ENCODE peak calls at places on chromosomes 5 and 9, in ten cellular contexts. E is A549, W is heart left ventricle, F is uterus, G is testis, O is breast epithelium, P is GM12878, M is sigmoid colon, S is stomach, J is ovary. X is an unnamed sample.

GRCh38 chr5:33313150-33313549 is 127.6 kb upstream of the TARS1 start:
- DNase-seq in E (peak), W (no peak), F (no peak), G (no peak), O (no peak), P (no peak), M (no peak), S (no peak), J (no peak), X (no peak)

GRCh38 chr5:67115238-67115637 is 81.4 kb downstream of the CD180 start:
- DNase-seq in E (no peak), W (no peak), F (no peak), G (no peak), O (no peak), P (no peak), M (no peak), S (no peak), J (no peak), X (no peak)

GRCh38 chr5:66991746-66992145 is 204.9 kb downstream of the CD180 start:
- DNase-seq in E (no peak), W (no peak), F (no peak), G (no peak), O (no peak), P (no peak), M (no peak), S (no peak), J (no peak), X (no peak)

GRCh38 chr5:6527749-6528455 is 79.2 kb downstream of the UBE2QL1 start:
- DNase-seq in E (no peak), W (no peak), F (no peak), G (no peak), O (no peak), P (no peak), M (no peak), S (no peak), J (no peak), X (no peak)

GRCh38 chr5:107869459-107870115 is 198.8 kb upstream of the EFNA5 start:
- DNase-seq in E (peak), W (no peak), F (no peak), G (no peak), O (no peak), P (no peak), M (no peak), S (no peak), J (no peak), X (no peak)

GRCh38 chr9:137488906-137489305 is 29.8 kb upstream of the NSMF start:
- DNase-seq in E (no peak), W (no peak), F (no peak), G (no peak), O (no peak), P (no peak), M (no peak), S (no peak), J (no peak), X (no peak)

GRCh38 chr5:115453391-115454095 is 91.0 kb downstream of the FEM1C start:
- DNase-seq in E (no peak), W (no peak), F (no peak), G (no peak), O (no peak), P (no peak), M (no peak), S (peak), J (no peak), X (no peak)

GRCh38 chr5:91850031-91850430 is 466.9 kb upstream of the ARRDC3 start:
- DNase-seq in E (no peak), W (no peak), F (no peak), G (no peak), O (no peak), P (no peak), M (no peak), S (no peak), J (no peak), X (no peak)

GRCh38 chr9:69193685-69194032 is 19.6 kb downstream of the TJP2 start:
- DNase-seq in E (no peak), W (no peak), F (no peak), G (no peak), O (no peak), P (no peak), M (no peak), S (no peak), J (no peak), X (peak)

GRCh38 chr5:147461915-147462314 is 48.0 kb downstream of the DPYSL3 start:
- DNase-seq in E (no peak), W (no peak), F (no peak), G (no peak), O (no peak), P (no peak), M (no peak), S (no peak), J (no peak), X (no peak)

GRCh38 chr5:158553195-158553945 is 546.3 kb downstream of the EBF1 start:
- DNase-seq in E (no peak), W (peak), F (peak), G (peak), O (no peak), P (no peak), M (peak), S (no peak), J (peak), X (no peak)

GRCh38 chr9:21674894-21675293 is 127.5 kb upstream of the MTAP start:
- DNase-seq in E (no peak), W (no peak), F (no peak), G (no peak), O (no peak), P (no peak), M (no peak), S (no peak), J (no peak), X (no peak)

GRCh38 chr9:38641985-38642864 is 21.8 kb upstream of the ANKRD18A start:
- DNase-seq in E (peak), W (no peak), F (no peak), G (peak), O (no peak), P (no peak), M (no peak), S (peak), J (no peak), X (peak)

GRCh38 chr5:93674138-93674537 is 67.3 kb downstream of the POU5F2 start:
- DNase-seq in E (no peak), W (no peak), F (no peak), G (no peak), O (no peak), P (no peak), M (no peak), S (no peak), J (no peak), X (no peak)

GRCh38 chr9:20865357-20865756 is 166.1 kb downstream of the HACD4 start:
- DNase-seq in E (no peak), W (no peak), F (no peak), G (no peak), O (no peak), P (no peak), M (no peak), S (no peak), J (no peak), X (no peak)

GRCh38 chr5:138706655-138707480 is 46.4 kb upstream of the CTNNA1 start:
- DNase-seq in E (no peak), W (peak), F (no peak), G (peak), O (no peak), P (no peak), M (no peak), S (no peak), J (no peak), X (no peak)

GRCh38 chr9:76077537-76077936 is 187.1 kb downstream of the PCSK5 start:
- DNase-seq in E (no peak), W (no peak), F (no peak), G (no peak), O (no peak), P (no peak), M (no peak), S (no peak), J (no peak), X (no peak)

GRCh38 chr5:176863765-176864098 is 35.4 kb downstream of the HK3 start:
- DNase-seq in E (no peak), W (no peak), F (no peak), G (no peak), O (no peak), P (no peak), M (no peak), S (no peak), J (no peak), X (no peak)

GRCh38 chr9:29078063-29078660 is 1504.9 kb upstream of the C9orf72 start:
- DNase-seq in E (peak), W (no peak), F (no peak), G (no peak), O (no peak), P (no peak), M (no peak), S (no peak), J (no peak), X (no peak)

GRCh38 chr5:88515881-88516819 is 247.5 kb upstream of the TMEM161B start:
- DNase-seq in E (no peak), W (no peak), F (no peak), G (no peak), O (no peak), P (no peak), M (no peak), S (no peak), J (no peak), X (no peak)

GRCh38 chr5:139486201-139486600 is 3.6 kb upstream of the STING1 start:
- DNase-seq in E (no peak), W (no peak), F (no peak), G (no peak), O (no peak), P (no peak), M (no peak), S (no peak), J (no peak), X (no peak)

GRCh38 chr5:131270809-131271208 is 7.0 kb downstream of the CDC42SE2 start:
- DNase-seq in E (peak), W (no peak), F (no peak), G (no peak), O (no peak), P (no peak), M (no peak), S (no peak), J (no peak), X (no peak)

GRCh38 chr5:132504746-132505145 is 14.2 kb upstream of the IRF1 start:
- DNase-seq in E (no peak), W (no peak), F (no peak), G (no peak), O (no peak), P (no peak), M (no peak), S (peak), J (no peak), X (no peak)

GRCh38 chr9:78938821-78939220 is 632.9 kb upstream of the TLE4 start:
- DNase-seq in E (no peak), W (no peak), F (no peak), G (no peak), O (no peak), P (no peak), M (no peak), S (no peak), J (no peak), X (no peak)

GRCh38 chr5:140174472-140175366 is at the start of gene CYSTM1:
- DNase-seq in E (peak), W (peak), F (peak), G (peak), O (peak), P (peak), M (peak), S (peak), J (peak), X (peak)

GRCh38 chr5:53871772-53872171 is 311.3 kb downstream of the NDUFS4 start:
- DNase-seq in E (no peak), W (no peak), F (no peak), G (no peak), O (no peak), P (no peak), M (no peak), S (no peak), J (no peak), X (no peak)

GRCh38 chr5:115432691-115433090 is 111.9 kb downstream of the FEM1C start:
- DNase-seq in E (no peak), W (no peak), F (no peak), G (no peak), O (no peak), P (no peak), M (no peak), S (no peak), J (no peak), X (no peak)

GRCh38 chr9:14788846-14789245 is 66.3 kb upstream of the CER1 start:
- DNase-seq in E (no peak), W (no peak), F (no peak), G (no peak), O (no peak), P (no peak), M (no peak), S (no peak), J (no peak), X (no peak)

GRCh38 chr5:140827704-140828401 is at the start of gene PCDHA6:
- DNase-seq in E (no peak), W (no peak), F (no peak), G (no peak), O (no peak), P (no peak), M (no peak), S (no peak), J (no peak), X (no peak)

GRCh38 chr5:127536687-127537086 is 19.2 kb downstream of the PRRC1 start:
- DNase-seq in E (peak), W (no peak), F (no peak), G (no peak), O (no peak), P (no peak), M (no peak), S (no peak), J (no peak), X (no peak)

GRCh38 chr5:116032094-116032517 is at the start of gene ARL14EPL:
- DNase-seq in E (peak), W (no peak), F (no peak), G (peak), O (no peak), P (no peak), M (no peak), S (peak), J (peak), X (peak)

GRCh38 chr5:74938250-74938649 is 72.1 kb upstream of the FAM169A start:
- DNase-seq in E (no peak), W (no peak), F (no peak), G (no peak), O (no peak), P (no peak), M (no peak), S (no peak), J (no peak), X (no peak)

GRCh38 chr5:83927140-83927733 is 206.6 kb upstream of the HAPLN1 start:
- DNase-seq in E (peak), W (peak), F (peak), G (peak), O (no peak), P (no peak), M (peak), S (peak), J (no peak), X (peak)

DNA sequence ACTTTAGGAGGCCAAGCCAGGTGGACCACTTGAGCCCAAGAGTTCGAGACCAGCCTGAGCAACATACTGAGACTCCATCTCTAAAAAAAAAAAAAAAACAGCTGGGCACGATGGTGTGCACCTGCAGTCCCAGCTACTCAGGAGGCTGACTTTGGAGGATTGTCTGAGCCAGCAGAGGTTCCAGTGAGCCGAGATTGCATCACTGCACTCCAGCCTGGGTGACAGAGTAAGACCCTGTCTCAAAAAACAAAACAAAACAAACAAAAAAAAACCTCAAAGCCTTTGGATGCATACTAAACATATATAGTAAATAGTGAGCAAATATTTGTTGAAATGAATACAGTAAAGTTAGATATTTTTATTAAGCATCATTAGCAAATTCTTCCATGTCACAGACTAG is 5.3 kb downstream of the SLC35D2 start:
- DNase-seq in E (no peak), W (no peak), F (no peak), G (no peak), O (no peak), P (no peak), M (peak), S (no peak), J (no peak), X (no peak)
- H3K27ac ChIP-seq in E (peak), W (no peak), F (no peak), G (no peak), O (no peak), P (no peak), M (no peak), S (no peak), J (no peak), X (peak)

GRCh38 chr5:120655828-120656435 is 191.8 kb downstream of the PRR16 start:
- DNase-seq in E (peak), W (no peak), F (no peak), G (peak), O (no peak), P (no peak), M (no peak), S (peak), J (no peak), X (peak)
- TF ChIP-seq CTCF in E (peak), W (no peak), F (no peak), G (peak), O (no peak), P (peak), M (no peak), S (peak), J (no peak), X (peak)

GRCh38 chr9:135907446-135908333 is at the start of gene CAMSAP1:
- DNase-seq in E (peak), W (peak), F (peak), G (peak), O (peak), P (peak), M (peak), S (peak), J (peak), X (peak)
- TF ChIP-seq POLR2A in E (peak), W (peak), F (no peak), G (no peak), O (no peak), P (peak), M (peak), S (no peak), J (peak), X (peak)

DNA sequence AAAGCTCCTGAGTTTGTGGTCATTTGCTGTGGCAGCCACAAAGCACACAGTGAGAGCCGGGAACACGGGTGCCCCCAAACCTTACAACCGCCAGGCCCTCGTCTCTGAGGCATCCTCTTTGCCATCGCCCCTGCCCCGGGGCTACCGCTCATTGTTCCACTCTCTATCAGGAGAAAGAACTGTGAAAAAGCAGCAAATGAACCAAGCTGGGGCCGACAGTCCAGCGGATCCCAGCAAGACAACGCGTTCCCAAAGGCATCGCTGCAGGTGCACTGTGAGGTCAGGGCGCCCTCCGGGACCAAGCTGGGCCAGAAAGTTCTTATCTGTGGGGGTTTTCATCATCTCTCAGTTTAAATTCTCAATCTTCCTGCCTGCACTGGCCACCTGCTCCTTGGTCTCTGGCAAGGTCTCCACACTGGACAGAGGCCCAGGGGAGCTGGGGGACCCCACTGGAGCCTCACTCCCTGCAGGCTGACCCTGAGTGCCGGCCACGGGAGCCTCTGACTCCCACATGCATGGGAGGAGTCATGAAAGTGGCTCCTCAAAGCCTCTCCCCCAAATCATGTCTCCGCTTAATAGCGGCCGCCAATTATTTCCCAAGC is 32.1 kb downstream of the VAV2 start:
- DNase-seq in E (no peak), W (no peak), F (no peak), G (no peak), O (no peak), P (no peak), M (no peak), S (no peak), J (peak), X (no peak)
- H3K27ac ChIP-seq in E (no peak), W (no peak), F (no peak), G (no peak), O (no peak), P (peak), M (no peak), S (no peak), J (no peak), X (no peak)

DNA sequence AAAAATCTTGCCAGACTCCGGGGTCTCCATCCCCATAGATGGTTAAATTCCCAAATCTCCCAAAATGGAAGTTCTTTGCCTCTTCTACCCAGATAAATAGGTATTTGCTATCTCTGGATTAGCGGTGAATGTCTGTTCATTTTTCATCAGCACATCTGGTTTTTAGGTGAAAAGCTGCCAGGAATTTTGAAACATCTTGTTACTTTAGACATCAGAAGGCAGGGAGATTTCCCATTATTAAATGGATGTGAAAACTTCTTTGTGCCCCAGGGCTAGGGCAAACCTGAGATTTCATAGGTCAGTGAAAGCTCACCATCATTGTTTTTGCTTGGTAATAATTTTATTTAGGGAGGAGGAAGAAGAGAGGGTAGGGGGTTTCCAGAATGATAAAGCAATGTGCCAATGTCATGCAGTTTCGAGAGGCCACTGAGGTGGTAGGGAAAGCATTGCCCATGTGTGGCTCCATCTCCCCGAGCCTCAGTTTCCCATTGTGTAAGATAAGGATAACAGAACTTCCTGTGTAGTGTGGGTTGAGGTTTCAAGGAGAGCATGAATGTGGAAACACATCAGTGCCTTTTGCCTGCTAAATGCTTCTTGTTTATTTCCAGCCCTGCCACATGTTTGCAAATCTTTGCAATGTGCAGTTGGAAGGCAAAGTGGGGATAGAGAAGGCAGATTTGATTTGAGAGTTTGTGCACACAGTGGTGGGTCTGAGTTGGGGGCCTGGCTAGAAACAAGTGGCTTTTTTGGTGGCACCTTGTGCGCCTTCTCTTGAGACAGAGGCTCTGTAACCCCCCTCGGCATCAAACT is 147.2 kb upstream of the KLF4 start:
- DNase-seq in E (no peak), W (no peak), F (no peak), G (no peak), O (no peak), P (no peak), M (no peak), S (no peak), J (no peak), X (no peak)
- TF ChIP-seq CTCF in E (no peak), W (no peak), F (no peak), G (no peak), O (no peak), P (no peak), M (no peak), S (no peak), J (no peak), X (no peak)

GRCh38 chr9:131627846-131628820 is 82.8 kb downstream of the PRRT1B start:
- DNase-seq in E (no peak), W (peak), F (no peak), G (peak), O (peak), P (no peak), M (no peak), S (peak), J (no peak), X (peak)
- TF ChIP-seq POLR2A in E (no peak), W (no peak), F (no peak), G (no peak), O (no peak), P (peak), M (peak), S (no peak), J (no peak), X (peak)

DNA sequence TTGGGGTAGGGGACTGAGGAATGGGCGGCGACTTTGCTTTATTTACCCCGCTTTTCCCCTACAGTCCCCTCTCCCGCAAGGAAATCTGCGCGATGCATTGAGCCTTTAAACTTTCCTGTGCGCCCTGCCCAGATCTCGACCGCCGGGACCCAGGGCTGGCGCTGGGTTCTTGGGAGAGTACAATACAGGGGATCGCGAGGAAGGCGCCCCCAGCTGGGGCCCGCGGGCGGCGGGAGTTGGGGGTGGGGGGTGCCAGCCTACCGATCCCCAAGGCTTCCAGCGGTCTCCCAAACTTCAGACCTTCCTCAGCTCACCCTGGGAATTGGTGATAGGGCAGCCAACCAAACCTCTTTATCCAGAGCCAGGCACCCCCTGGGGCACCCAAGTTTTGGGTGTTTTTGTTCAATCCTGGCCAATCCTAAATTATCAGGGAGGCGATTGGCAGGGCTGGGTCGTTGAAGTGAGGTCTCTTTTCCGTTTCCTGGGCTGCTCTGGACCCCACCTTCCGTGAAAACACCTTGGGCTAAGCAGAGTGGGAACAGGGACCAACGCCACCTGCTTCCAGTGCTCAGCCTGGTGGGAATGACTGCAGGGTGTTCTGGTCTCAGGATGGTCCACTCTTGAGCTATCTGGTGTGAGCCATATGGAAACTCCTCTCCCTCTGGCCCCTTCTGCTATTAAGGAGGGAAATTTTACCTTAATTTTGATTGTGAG is 51.4 kb upstream of the DAB2IP start:
- DNase-seq in E (peak), W (no peak), F (no peak), G (no peak), O (peak), P (no peak), M (no peak), S (no peak), J (no peak), X (peak)
- H3K27ac ChIP-seq in E (peak), W (peak), F (peak), G (peak), O (peak), P (no peak), M (peak), S (peak), J (peak), X (no peak)